ENCODE peak calls at places on chromosomes 2 and 18, in seven cellular contexts. S, V, H, Q, D, X and U are unnamed samples.

GRCh38 chr2:224802407-224802806 is 86.2 kb upstream of the CCDC195 start:
- DNase-seq in S (no peak), V (no peak), H (no peak), Q (no peak), D (no peak), X (peak), U (peak)

GRCh38 chr2:65453916-65454315 is 21.5 kb upstream of the SPRED2 start:
- DNase-seq in S (no peak), V (no peak), H (no peak), Q (no peak), D (no peak), X (no peak), U (no peak)

GRCh38 chr2:8229546-8229986 is 452.3 kb upstream of the ID2 start:
- DNase-seq in S (no peak), V (no peak), H (peak), Q (peak), D (no peak), X (peak), U (peak)

GRCh38 chr2:205474746-205475145 is 207.6 kb upstream of the NRP2 start:
- DNase-seq in S (no peak), V (no peak), H (no peak), Q (peak), D (no peak), X (peak), U (peak)

GRCh38 chr2:100783986-100784385 is 36.0 kb upstream of the NPAS2 start:
- DNase-seq in S (no peak), V (peak), H (no peak), Q (no peak), D (no peak), X (no peak), U (peak)

GRCh38 chr18:46660955-46661749 is 4.1 kb upstream of the LOXHD1 start:
- DNase-seq in S (no peak), V (no peak), H (no peak), Q (peak), D (peak), X (peak), U (peak)

GRCh38 chr18:54444309-54444914 is 86.7 kb downstream of the C18orf54 start:
- DNase-seq in S (no peak), V (no peak), H (peak), Q (peak), D (peak), X (peak), U (peak)

GRCh38 chr2:172105715-172106124 is 3.0 kb upstream of the DLX2 start:
- DNase-seq in S (no peak), V (no peak), H (no peak), Q (no peak), D (no peak), X (no peak), U (no peak)

GRCh38 chr2:44490726-44491125 is 129.0 kb downstream of the CAMKMT start:
- DNase-seq in S (no peak), V (no peak), H (no peak), Q (no peak), D (no peak), X (no peak), U (no peak)

GRCh38 chr18:23272498-23273232 is 137.4 kb downstream of the CABLES1 start:
- DNase-seq in S (no peak), V (no peak), H (no peak), Q (no peak), D (no peak), X (no peak), U (no peak)

GRCh38 chr18:56176750-56177149 is 461.6 kb downstream of the TXNL1 start:
- DNase-seq in S (no peak), V (no peak), H (no peak), Q (no peak), D (no peak), X (no peak), U (no peak)

GRCh38 chr2:206798009-206798408 is 32.6 kb downstream of the FASTKD2 start:
- DNase-seq in S (no peak), V (no peak), H (no peak), Q (no peak), D (no peak), X (no peak), U (peak)

GRCh38 chr2:220277445-220277960 is 650.1 kb downstream of the SLC4A3 start:
- DNase-seq in S (no peak), V (no peak), H (no peak), Q (peak), D (no peak), X (peak), U (peak)

GRCh38 chr2:1049691-1050090 is 99.0 kb downstream of the SNTG2 start:
- DNase-seq in S (no peak), V (no peak), H (no peak), Q (peak), D (no peak), X (peak), U (no peak)

GRCh38 chr2:224555823-224556366 is 29.3 kb downstream of the CUL3 start:
- DNase-seq in S (no peak), V (no peak), H (no peak), Q (no peak), D (no peak), X (peak), U (peak)

GRCh38 chr2:219297766-219298456 is 11.3 kb downstream of the PTPRN start:
- DNase-seq in S (no peak), V (no peak), H (no peak), Q (no peak), D (no peak), X (no peak), U (no peak)

GRCh38 chr2:23502096-23502495 is 117.1 kb downstream of the KLHL29 start:
- DNase-seq in S (no peak), V (no peak), H (no peak), Q (no peak), D (no peak), X (no peak), U (peak)

GRCh38 chr2:207468504-207468903 is 61.3 kb upstream of the CREB1 start:
- DNase-seq in S (no peak), V (no peak), H (no peak), Q (no peak), D (no peak), X (no peak), U (no peak)

GRCh38 chr2:158043181-158043948 is 58.3 kb upstream of the UPP2 start:
- DNase-seq in S (no peak), V (no peak), H (no peak), Q (no peak), D (no peak), X (no peak), U (no peak)

GRCh38 chr18:3447035-3447894 is 2.7 kb upstream of the TGIF1 start:
- DNase-seq in S (no peak), V (peak), H (peak), Q (peak), D (no peak), X (peak), U (peak)

GRCh38 chr2:165877565-165878550 is 75.7 kb downstream of the TTC21B start:
- DNase-seq in S (no peak), V (no peak), H (no peak), Q (no peak), D (no peak), X (peak), U (peak)

GRCh38 chr2:205024822-205025518 is 479.7 kb downstream of the PARD3B start:
- DNase-seq in S (no peak), V (peak), H (peak), Q (peak), D (peak), X (peak), U (peak)

GRCh38 chr2:212454149-212454548 is 84.5 kb downstream of the ERBB4 start:
- DNase-seq in S (no peak), V (no peak), H (no peak), Q (no peak), D (no peak), X (no peak), U (no peak)

GRCh38 chr2:16644204-16644925 is 21.3 kb downstream of the CYRIA start:
- DNase-seq in S (no peak), V (peak), H (no peak), Q (no peak), D (no peak), X (peak), U (no peak)

GRCh38 chr2:46296216-46296839 is 879 bp upstream of the EPAS1 start:
- DNase-seq in S (peak), V (peak), H (peak), Q (peak), D (no peak), X (no peak), U (no peak)

GRCh38 chr2:230008708-230009066 is 60.0 kb downstream of the SLC16A14 start:
- DNase-seq in S (no peak), V (no peak), H (no peak), Q (no peak), D (no peak), X (no peak), U (no peak)

GRCh38 chr2:184394642-184395041 is 203.7 kb upstream of the ZNF804A start:
- DNase-seq in S (no peak), V (no peak), H (no peak), Q (peak), D (no peak), X (no peak), U (no peak)

GRCh38 chr2:133777607-133778006 is 209.3 kb upstream of the NCKAP5 start:
- DNase-seq in S (no peak), V (no peak), H (no peak), Q (no peak), D (no peak), X (no peak), U (no peak)

GRCh38 chr2:143802242-143802641 is 673.0 kb downstream of the ARHGAP15 start:
- DNase-seq in S (no peak), V (no peak), H (no peak), Q (peak), D (no peak), X (peak), U (peak)

GRCh38 chr2:178234648-178235047 is 40.3 kb downstream of the OSBPL6 start:
- DNase-seq in S (no peak), V (no peak), H (no peak), Q (no peak), D (no peak), X (peak), U (peak)

GRCh38 chr2:200737585-200737984 is 74.1 kb upstream of the BZW1 start:
- DNase-seq in S (no peak), V (no peak), H (no peak), Q (no peak), D (no peak), X (no peak), U (no peak)

GRCh38 chr18:10687161-10687925 is 161.5 kb downstream of the NAPG start:
- DNase-seq in S (no peak), V (no peak), H (no peak), Q (no peak), D (no peak), X (no peak), U (no peak)

GRCh38 chr18:9578306-9578705 is 36.1 kb downstream of the PPP4R1 start:
- DNase-seq in S (no peak), V (no peak), H (no peak), Q (no peak), D (no peak), X (peak), U (peak)

GRCh38 chr2:239366740-239367139 is 34.1 kb downstream of the HDAC4 start:
- DNase-seq in S (no peak), V (peak), H (no peak), Q (no peak), D (no peak), X (no peak), U (no peak)

GRCh38 chr2:17051558-17051957 is 385.9 kb upstream of the CYRIA start:
- DNase-seq in S (no peak), V (no peak), H (no peak), Q (no peak), D (peak), X (no peak), U (no peak)

GRCh38 chr18:3402962-3403585 is 46.9 kb upstream of the TGIF1 start:
- DNase-seq in S (no peak), V (no peak), H (no peak), Q (no peak), D (no peak), X (peak), U (peak)

GRCh38 chr2:35871672-35872071 is 483.9 kb upstream of the CRIM1 start:
- DNase-seq in S (no peak), V (no peak), H (no peak), Q (no peak), D (peak), X (peak), U (no peak)

GRCh38 chr2:239193925-239194687 is 206.7 kb downstream of the HDAC4 start:
- DNase-seq in S (peak), V (peak), H (no peak), Q (no peak), D (no peak), X (peak), U (no peak)

DNA sequence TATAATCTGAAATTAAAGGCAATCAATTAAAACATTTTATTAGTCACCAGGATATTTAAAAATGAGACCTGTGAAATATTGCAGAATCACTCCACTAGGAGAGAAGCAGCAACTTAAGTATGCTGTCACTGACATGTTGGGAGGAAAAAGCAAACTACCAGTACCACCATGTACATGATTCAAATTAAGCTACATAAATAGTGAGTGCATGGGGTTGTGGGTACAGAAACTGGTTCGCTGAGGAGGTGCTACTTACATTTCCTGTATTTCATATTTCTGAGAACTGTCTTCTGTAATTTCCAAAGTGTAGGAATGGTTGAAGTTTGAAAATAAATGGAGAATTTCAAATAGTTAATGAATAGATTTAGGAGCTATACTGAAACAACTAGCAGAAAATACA is 7.9 kb upstream of the NR4A2 start:
- DNase-seq in S (no peak), V (no peak), H (no peak), Q (no peak), D (no peak), X (no peak), U (no peak)
- H3K4me3 ChIP-seq in S (no peak), V (no peak), H (no peak), Q (no peak), D (no peak), X (no peak), U (no peak)

GRCh38 chr2:176680916-176681315 is 411.7 kb downstream of the MTX2 start:
- DNase-seq in S (no peak), V (no peak), H (no peak), Q (peak), D (no peak), X (peak), U (peak)

GRCh38 chr2:176677746-176678145 is 408.5 kb downstream of the MTX2 start:
- DNase-seq in S (no peak), V (no peak), H (no peak), Q (no peak), D (no peak), X (no peak), U (no peak)

GRCh38 chr2:176681584-176682115 is 412.4 kb downstream of the MTX2 start:
- DNase-seq in S (no peak), V (no peak), H (no peak), Q (no peak), D (no peak), X (no peak), U (no peak)

GRCh38 chr2:176678571-176678970 is 409.3 kb downstream of the MTX2 start:
- DNase-seq in S (no peak), V (no peak), H (no peak), Q (no peak), D (no peak), X (no peak), U (no peak)

DNA sequence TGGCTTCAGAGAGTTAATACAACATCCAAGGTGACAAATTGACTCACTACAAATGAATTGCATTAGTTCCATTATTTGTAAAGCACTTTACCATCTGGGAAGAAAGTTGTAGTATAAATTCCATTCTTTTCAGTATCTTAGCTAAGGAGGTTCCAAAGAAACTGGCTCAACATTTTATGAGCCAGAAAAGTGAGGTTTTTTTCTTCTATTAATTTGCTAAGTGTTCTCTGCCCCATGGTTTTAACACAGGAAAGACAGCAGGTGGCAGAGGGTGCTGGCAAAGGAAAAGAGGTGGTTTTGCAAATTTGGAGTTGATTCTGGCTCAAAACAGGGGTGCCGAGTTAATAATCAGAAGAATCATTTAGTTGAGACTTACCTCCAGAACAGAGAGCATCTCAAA is 410.1 kb downstream of the MTX2 start:
- DNase-seq in S (no peak), V (no peak), H (no peak), Q (no peak), D (no peak), X (no peak), U (no peak)
- TF ChIP-seq CTCF in S (no peak), V (no peak), H (no peak), Q (peak), D (no peak), X (no peak), U (no peak)

GRCh38 chr2:113699048-113699447 is 57.4 kb downstream of the SLC35F5 start:
- DNase-seq in S (no peak), V (no peak), H (no peak), Q (no peak), D (no peak), X (no peak), U (no peak)

GRCh38 chr2:113697516-113697915 is 58.9 kb downstream of the SLC35F5 start:
- DNase-seq in S (no peak), V (no peak), H (no peak), Q (no peak), D (no peak), X (no peak), U (no peak)

GRCh38 chr2:113705982-113706523 is 50.4 kb downstream of the SLC35F5 start:
- DNase-seq in S (no peak), V (no peak), H (no peak), Q (no peak), D (no peak), X (no peak), U (no peak)

GRCh38 chr2:113703404-113704299 is 52.8 kb downstream of the SLC35F5 start:
- DNase-seq in S (no peak), V (no peak), H (peak), Q (no peak), D (no peak), X (no peak), U (no peak)

DNA sequence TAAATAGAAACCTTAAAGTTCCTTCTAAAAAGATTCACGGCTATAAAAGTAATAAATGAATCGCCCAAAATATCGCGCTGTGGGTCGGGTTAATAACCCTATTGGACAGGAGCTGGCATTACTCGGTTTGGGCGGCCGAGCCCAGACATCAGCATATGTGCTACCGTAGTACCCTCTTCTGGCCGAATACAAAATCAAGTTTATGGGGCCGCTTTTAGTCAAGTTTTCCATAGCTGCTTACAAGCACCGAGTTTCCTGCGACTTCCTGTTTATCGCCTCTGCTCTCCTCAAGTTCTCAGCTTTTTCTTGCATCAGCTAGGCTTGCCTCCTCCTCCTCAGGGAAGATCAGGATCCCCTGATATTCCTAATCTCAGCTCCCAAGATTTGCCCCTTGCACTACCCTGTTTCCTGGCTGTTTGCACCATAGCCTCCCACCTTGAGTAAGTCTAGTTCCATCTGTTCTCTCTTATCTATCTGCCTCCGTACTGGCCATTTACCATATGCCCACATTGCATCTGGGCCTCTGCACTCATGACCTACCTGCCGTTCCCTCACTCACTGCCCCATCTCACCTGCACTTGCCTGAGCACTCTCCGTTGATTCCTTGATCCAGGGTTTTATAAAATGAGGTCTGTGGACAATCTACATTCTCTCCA is 56.1 kb downstream of the SLC35F5 start:
- DNase-seq in S (no peak), V (no peak), H (no peak), Q (no peak), D (peak), X (no peak), U (peak)
- H3K4me3 ChIP-seq in S (no peak), V (no peak), H (no peak), Q (no peak), D (no peak), X (no peak), U (no peak)

DNA sequence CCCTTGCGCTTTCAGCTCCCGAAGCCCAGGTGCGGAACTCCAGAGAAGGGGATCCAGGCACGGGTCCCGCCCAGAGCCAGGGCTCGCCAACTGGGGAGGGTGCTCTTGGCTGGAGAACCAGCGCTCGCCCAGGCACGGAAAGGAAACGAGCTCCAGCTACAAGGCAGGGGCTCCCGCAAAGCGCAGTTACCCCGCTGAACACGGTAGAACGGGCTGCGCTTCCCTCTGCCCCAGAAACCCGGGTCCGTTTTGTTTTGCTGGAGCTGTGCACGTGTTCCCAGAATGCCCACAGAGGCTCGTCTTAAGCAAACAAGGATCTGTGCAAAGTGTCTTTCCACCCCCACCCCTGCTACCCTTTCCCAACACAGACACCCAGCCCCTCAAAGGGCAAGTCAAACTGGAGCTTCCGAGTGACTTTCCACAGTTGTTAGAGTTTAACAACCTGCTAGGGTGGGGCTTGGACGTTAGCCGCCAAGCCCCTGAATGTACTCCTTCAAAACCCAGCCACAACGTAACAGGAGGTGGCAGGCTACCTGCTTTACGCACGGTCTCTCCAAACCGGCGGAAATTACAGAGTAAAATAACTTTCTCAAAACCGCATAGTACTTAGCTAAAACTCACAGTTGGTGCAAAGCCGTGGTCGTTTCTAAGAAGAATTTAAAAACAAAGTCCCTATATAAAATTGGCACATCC is 772 bp downstream of the RNF125 start:
- DNase-seq in S (peak), V (peak), H (peak), Q (peak), D (peak), X (peak), U (peak)
- TF ChIP-seq CTCF in S (no peak), V (no peak), H (peak), Q (no peak), D (no peak), X (no peak), U (no peak)